ENCODE peak calls at places on chromosome 9, in five cellular contexts. Z is HepG2, I is H1, M is K562, W is GM12878. C is an unnamed sample.

GRCh38 chr9:27765266-27765665 is 192.0 kb upstream of the C9orf72 start:
- DNase-seq in Z (no peak), I (no peak), M (no peak), W (no peak), C (no peak)

GRCh38 chr9:87516931-87517300 is 19.2 kb downstream of the DAPK1 start:
- DNase-seq in Z (no peak), I (no peak), M (no peak), W (no peak), C (no peak)

GRCh38 chr9:113600871-113601545 is 137.5 kb downstream of the RGS3 start:
- DNase-seq in Z (no peak), I (no peak), M (no peak), W (no peak), C (no peak)

GRCh38 chr9:96203867-96204412 is 98.0 kb downstream of the HSD17B3 start:
- DNase-seq in Z (no peak), I (no peak), M (no peak), W (no peak), C (no peak)

GRCh38 chr9:111287127-111287526 is 42.9 kb downstream of the OR2K2 start:
- DNase-seq in Z (no peak), I (no peak), M (no peak), W (no peak), C (peak; percentile 7)

GRCh38 chr9:135786146-135786690 is 84.2 kb downstream of the KCNT1 start:
- DNase-seq in Z (no peak), I (no peak), M (no peak), W (no peak), C (no peak)

GRCh38 chr9:118305371-118305770 is 601.2 kb downstream of the TLR4 start:
- DNase-seq in Z (no peak), I (no peak), M (no peak), W (no peak), C (no peak)

GRCh38 chr9:95083086-95083768 is 234.3 kb downstream of the FANCC start:
- DNase-seq in Z (no peak), I (no peak), M (no peak), W (no peak), C (no peak)

GRCh38 chr9:128034821-128035764 is 32.0 kb downstream of the NAIF1 start:
- DNase-seq in Z (peak; percentile 81), I (peak; percentile 81), M (peak; percentile 86), W (peak; percentile 60), C (peak; percentile 85)

GRCh38 chr9:14441976-14442651 is 128.2 kb upstream of the NFIB start:
- DNase-seq in Z (peak; percentile 69), I (no peak), M (peak; percentile 43), W (no peak), C (peak; percentile 72)

GRCh38 chr9:137454145-137454505 is 5.0 kb downstream of the NSMF start:
- DNase-seq in Z (no peak), I (no peak), M (peak; percentile 67), W (no peak), C (no peak)
- H3K9ac ChIP-seq in Z (peak overlapping the region; percentile 70), I (no peak overlapping the region), M (no peak overlapping the region), W (peak overlapping the region; percentile 64), C (peak overlapping the region; percentile 26)

GRCh38 chr9:73067074-73067473 is 84.6 kb upstream of the ANXA1 start:
- DNase-seq in Z (no peak), I (no peak), M (no peak), W (no peak), C (no peak)
- TF ChIP-seq JUND in Z (no peak), I (no peak), M (no peak), W (no peak), C (no peak)

DNA sequence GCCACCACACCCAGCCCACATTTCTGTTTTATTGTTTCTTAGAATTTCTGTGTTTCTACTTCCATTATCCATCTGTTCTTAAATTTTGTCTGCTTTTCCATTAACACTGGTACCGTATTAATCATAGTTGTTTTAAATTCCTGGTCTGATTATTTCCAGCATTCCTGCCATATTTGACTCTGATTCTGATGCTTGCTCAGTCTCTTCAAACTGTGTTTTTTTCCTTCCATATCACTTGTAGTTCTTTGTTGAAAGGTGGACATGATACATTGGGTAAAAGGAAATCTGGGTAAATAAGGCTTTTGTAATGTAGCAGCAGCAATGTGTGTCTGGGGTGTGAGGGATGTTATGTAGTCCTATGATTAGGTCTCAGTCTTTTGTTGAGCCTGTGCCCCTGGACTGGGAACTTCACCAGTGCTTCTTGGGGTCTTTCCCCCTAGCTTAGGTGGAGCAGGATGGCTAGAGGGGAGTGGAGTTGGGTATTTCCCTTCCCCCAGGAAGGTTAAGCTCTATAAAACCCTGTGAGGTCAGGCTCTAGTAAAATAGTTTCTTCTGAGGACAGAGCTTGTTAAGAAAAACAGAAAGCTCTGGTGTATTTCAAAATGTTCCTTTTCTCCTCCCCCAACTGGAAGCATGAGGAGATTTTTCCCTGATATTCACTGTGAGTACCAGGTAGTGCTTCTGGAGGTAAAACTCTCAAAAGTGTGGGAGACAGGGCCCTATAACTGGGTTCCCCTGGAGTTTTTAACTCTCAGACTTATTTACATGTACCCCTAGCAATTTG is 10.1 kb upstream of the TMOD1 start:
- DNase-seq in Z (no peak), I (no peak), M (no peak), W (no peak), C (no peak)
- TF ChIP-seq CEBPB in Z (no peak), I (no peak), M (no peak), W (no peak), C (no peak)

GRCh38 chr9:121349009-121349408 is 21.0 kb downstream of the STOM start:
- DNase-seq in Z (no peak), I (no peak), M (no peak), W (no peak), C (no peak)

GRCh38 chr9:121353246-121353975 is 16.6 kb downstream of the STOM start:
- DNase-seq in Z (no peak), I (no peak), M (no peak), W (peak; percentile 88), C (no peak)

GRCh38 chr9:121348321-121348720 is 21.7 kb downstream of the STOM start:
- DNase-seq in Z (no peak), I (no peak), M (no peak), W (no peak), C (no peak)

GRCh38 chr9:121354141-121354540 is 15.9 kb downstream of the STOM start:
- DNase-seq in Z (peak; percentile 3), I (no peak), M (no peak), W (no peak), C (no peak)

DNA sequence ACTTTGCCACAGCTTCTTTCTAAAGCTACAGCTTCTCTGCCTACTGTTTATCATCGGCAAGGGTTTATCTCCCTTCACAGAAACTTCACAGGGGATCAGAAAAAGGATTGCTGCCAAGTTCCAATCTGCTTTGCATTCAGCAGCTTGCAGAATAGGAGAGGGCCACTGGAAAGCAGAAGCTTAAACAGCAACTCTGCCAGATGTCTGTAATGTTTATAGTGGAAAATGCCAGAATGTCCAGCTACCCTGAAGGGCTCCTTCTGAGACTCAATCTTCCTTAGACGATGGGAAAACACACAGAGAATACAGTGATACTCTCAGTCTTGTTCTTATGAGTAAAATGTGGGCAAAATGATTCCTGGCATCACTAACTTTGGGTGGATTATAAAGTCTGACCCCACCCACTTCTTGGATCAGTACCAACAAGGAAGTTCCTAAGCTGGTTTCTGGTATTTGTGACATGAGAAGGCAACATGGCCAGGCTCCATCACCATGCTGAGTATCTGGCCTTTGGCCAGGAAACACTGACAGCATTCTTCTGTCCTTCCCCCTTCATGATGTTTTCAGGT is 19.0 kb downstream of the STOM start:
- DNase-seq in Z (no peak), I (no peak), M (peak; percentile 28), W (no peak), C (peak; percentile 38)
- H3K9ac ChIP-seq in Z (no peak overlapping the region), I (no peak overlapping the region), M (no peak overlapping the region), W (no peak overlapping the region), C (no peak overlapping the region)

GRCh38 chr9:129879103-129879699 is 43.9 kb downstream of the USP20 start:
- DNase-seq in Z (no peak), I (no peak), M (peak; percentile 97), W (no peak), C (no peak)
- TF ChIP-seq JUND in Z (no peak), I (no peak), M (peak; percentile 88), W (no peak), C (no peak)